ENCODE peak calls at places on chromosome 19, in ten cellular contexts. Z is heart left ventricle; J is RCC 7860; A is hippocampal formation; F is effector memory CD4-positive, alpha-beta T cell; Q is activated CD4-positive, alpha-beta T cell treated with anti-CD3 and anti-CD28 coated beads, Interleukin-2, amount 10 ng/mL, durations not matched to agents 24 days and 14 days; I is mesothelial cell of epicardium; W is EH; G is Karpas-422; T is PC-9. S is an unnamed sample.

GRCh38 chr19:18274776-18275356 is 614 bp upstream of the IQCN start:
- DNase-seq in Z (peak), J (peak), A (peak), F (no peak), Q (peak), I (no peak), W (peak), G (no peak), T (peak), S (peak)

GRCh38 chr19:40380199-40381037 is 9.6 kb downstream of the HIPK4 start:
- DNase-seq in Z (no peak), J (no peak), A (no peak), F (no peak), Q (no peak), I (no peak), W (no peak), G (no peak), T (no peak), S (no peak)

GRCh38 chr19:12095111-12095790 is 30.7 kb downstream of the ZNF844 start:
- DNase-seq in Z (no peak), J (no peak), A (no peak), F (no peak), Q (no peak), I (no peak), W (no peak), G (no peak), T (no peak), S (no peak)

GRCh38 chr19:42051166-42052115 is 18.6 kb downstream of the GRIK5 start:
- DNase-seq in Z (no peak), J (peak), A (no peak), F (no peak), Q (no peak), I (no peak), W (peak), G (no peak), T (peak), S (no peak)

GRCh38 chr19:7515471-7516226 is at the start of gene ZNF358:
- DNase-seq in Z (peak), J (peak), A (peak), F (no peak), Q (peak), I (peak), W (peak), G (no peak), T (peak), S (peak)

GRCh38 chr19:48548253-48548911 is 3.6 kb upstream of the SULT2B1 start:
- DNase-seq in Z (no peak), J (no peak), A (no peak), F (no peak), Q (no peak), I (no peak), W (no peak), G (no peak), T (no peak), S (no peak)

GRCh38 chr19:535017-535835 is 3.7 kb downstream of the CDC34 start:
- DNase-seq in Z (no peak), J (peak), A (no peak), F (no peak), Q (no peak), I (no peak), W (no peak), G (no peak), T (peak), S (no peak)

GRCh38 chr19:17706750-17707181 is 12.5 kb upstream of the MAP1S start:
- DNase-seq in Z (no peak), J (no peak), A (no peak), F (no peak), Q (no peak), I (no peak), W (peak), G (no peak), T (no peak), S (peak)

GRCh38 chr19:40286674-40287421 is 1.7 kb upstream of the AKT2 start:
- DNase-seq in Z (no peak), J (no peak), A (no peak), F (no peak), Q (no peak), I (no peak), W (peak), G (no peak), T (no peak), S (no peak)

GRCh38 chr19:30968210-30968609 is 381.0 kb downstream of the TSHZ3 start:
- DNase-seq in Z (no peak), J (no peak), A (no peak), F (no peak), Q (no peak), I (no peak), W (peak), G (peak), T (peak), S (no peak)

GRCh38 chr19:53254451-53255341 is at the start of gene ZNF677:
- DNase-seq in Z (peak), J (no peak), A (peak), F (peak), Q (peak), I (peak), W (peak), G (no peak), T (peak), S (peak)

GRCh38 chr19:4452230-4452990 is 5.2 kb downstream of the UBXN6 start:
- DNase-seq in Z (no peak), J (no peak), A (no peak), F (no peak), Q (no peak), I (no peak), W (no peak), G (no peak), T (no peak), S (no peak)

GRCh38 chr19:2888739-2889224 is 11.9 kb upstream of the ZNF57 start:
- DNase-seq in Z (no peak), J (no peak), A (no peak), F (peak), Q (no peak), I (no peak), W (no peak), G (no peak), T (peak), S (no peak)

GRCh38 chr19:6433165-6433564 is 398 bp downstream of the SLC25A41 start:
- DNase-seq in Z (no peak), J (no peak), A (no peak), F (no peak), Q (no peak), I (no peak), W (no peak), G (no peak), T (no peak), S (no peak)

S was measured in frontal cortex.